ENCODE peak calls at places on chromosome 10, in six cellular contexts. One of them, this sample, is unnamed. For H3K4me1 and H3K36me3, the result is how much of the 10 kb centered on the place peaks cover.

GRCh38 chr10:117720931-117721826 is 178.6 kb downstream of the EMX2 start:
- DNase-seq in thoracic aorta: no peak
- DNase-seq in Peyer's patch: no peak
- DNase-seq in left lung: no peak
- DNase-seq in endodermal cell: peak
- DNase-seq in pancreas: no peak
- DNase-seq in this sample: no peak

GRCh38 chr10:11869743-11870460 is 46.7 kb downstream of the PROSER2 start:
- DNase-seq in thoracic aorta: no peak
- DNase-seq in Peyer's patch: no peak
- DNase-seq in left lung: no peak
- DNase-seq in endodermal cell: peak
- DNase-seq in pancreas: no peak
- DNase-seq in this sample: no peak

GRCh38 chr10:6300106-6300783 is 97.5 kb downstream of the PFKFB3 start:
- DNase-seq in thoracic aorta: no peak
- DNase-seq in Peyer's patch: peak
- DNase-seq in left lung: no peak
- DNase-seq in endodermal cell: no peak
- DNase-seq in pancreas: no peak
- DNase-seq in this sample: no peak

GRCh38 chr10:25125151-25125550 is 49.6 kb upstream of the GPR158 start:
- DNase-seq in thoracic aorta: no peak
- DNase-seq in Peyer's patch: no peak
- DNase-seq in left lung: no peak
- DNase-seq in endodermal cell: peak
- DNase-seq in pancreas: no peak
- DNase-seq in this sample: peak

GRCh38 chr10:120634629-120635028 is 177.6 kb downstream of the PLPP4 start:
- DNase-seq in thoracic aorta: no peak
- DNase-seq in Peyer's patch: no peak
- DNase-seq in left lung: no peak
- DNase-seq in endodermal cell: peak
- DNase-seq in pancreas: no peak
- DNase-seq in this sample: peak

GRCh38 chr10:78510566-78511323 is 477.1 kb downstream of the RPS24 start:
- DNase-seq in thoracic aorta: no peak
- DNase-seq in Peyer's patch: no peak
- DNase-seq in left lung: no peak
- DNase-seq in endodermal cell: no peak
- DNase-seq in pancreas: no peak
- DNase-seq in this sample: no peak

GRCh38 chr10:91206427-91206826 is 14.0 kb upstream of the PCGF5 start:
- DNase-seq in thoracic aorta: no peak
- DNase-seq in Peyer's patch: no peak
- DNase-seq in left lung: no peak
- DNase-seq in endodermal cell: peak
- DNase-seq in pancreas: no peak
- DNase-seq in this sample: no peak

GRCh38 chr10:77037735-77038411 is 599.7 kb downstream of the KCNMA1 start:
- DNase-seq in thoracic aorta: no peak
- DNase-seq in Peyer's patch: no peak
- DNase-seq in left lung: no peak
- DNase-seq in endodermal cell: no peak
- DNase-seq in pancreas: no peak
- DNase-seq in this sample: peak

GRCh38 chr10:7572435-7572834 is 94.3 kb downstream of the ITIH5 start:
- DNase-seq in thoracic aorta: no peak
- DNase-seq in Peyer's patch: no peak
- DNase-seq in left lung: no peak
- DNase-seq in endodermal cell: no peak
- DNase-seq in pancreas: no peak
- DNase-seq in this sample: no peak

GRCh38 chr10:68155615-68156205 is 46.4 kb downstream of the MYPN start:
- DNase-seq in thoracic aorta: no peak
- DNase-seq in Peyer's patch: no peak
- DNase-seq in left lung: no peak
- DNase-seq in endodermal cell: no peak
- DNase-seq in pancreas: no peak
- DNase-seq in this sample: no peak

GRCh38 chr10:68154211-68154497 is 44.9 kb downstream of the MYPN start:
- DNase-seq in thoracic aorta: no peak
- DNase-seq in Peyer's patch: no peak
- DNase-seq in left lung: no peak
- DNase-seq in endodermal cell: peak
- DNase-seq in pancreas: no peak
- DNase-seq in this sample: no peak

GRCh38 chr10:68151453-68151852 is 42.2 kb downstream of the MYPN start:
- DNase-seq in thoracic aorta: no peak
- DNase-seq in Peyer's patch: no peak
- DNase-seq in left lung: no peak
- DNase-seq in endodermal cell: no peak
- DNase-seq in pancreas: no peak
- DNase-seq in this sample: no peak

GRCh38 chr10:68156373-68157185 is 47.3 kb downstream of the MYPN start:
- DNase-seq in thoracic aorta: peak
- DNase-seq in Peyer's patch: peak
- DNase-seq in left lung: no peak
- DNase-seq in endodermal cell: peak
- DNase-seq in pancreas: no peak
- DNase-seq in this sample: peak

GRCh38 chr10:68153473-68154210 is 44.4 kb downstream of the MYPN start:
- DNase-seq in thoracic aorta: peak
- DNase-seq in Peyer's patch: no peak
- DNase-seq in left lung: no peak
- DNase-seq in endodermal cell: peak
- DNase-seq in pancreas: no peak
- DNase-seq in this sample: peak
- H3K4me3 ChIP-seq in thoracic aorta: peak
- H3K4me3 ChIP-seq in Peyer's patch: no peak
- H3K4me3 ChIP-seq in left lung: no peak
- H3K4me3 ChIP-seq in endodermal cell: no peak
- H3K4me3 ChIP-seq in pancreas: no peak
- H3K4me3 ChIP-seq in this sample: no peak

DNA sequence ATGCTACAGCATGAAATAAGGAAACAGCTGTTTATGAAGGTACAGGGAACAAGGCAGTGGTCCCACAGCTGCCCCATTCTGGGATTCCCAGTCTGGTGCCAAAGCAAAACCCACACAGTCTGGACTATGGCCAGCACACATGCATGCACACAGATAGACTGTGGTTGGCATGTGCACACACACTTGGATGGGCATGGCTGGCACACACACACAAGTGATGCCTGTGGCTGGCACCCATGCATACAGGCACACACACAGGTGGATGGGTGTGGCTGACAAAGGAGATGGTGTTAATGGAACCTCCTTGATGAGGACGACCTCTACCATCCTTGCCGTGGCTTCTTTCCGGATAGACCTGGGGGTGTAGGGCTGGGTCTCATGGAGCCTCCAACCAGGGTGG is 114.0 kb upstream of the LYZL2 start:
- DNase-seq in thoracic aorta: no peak
- DNase-seq in Peyer's patch: no peak
- DNase-seq in left lung: no peak
- DNase-seq in endodermal cell: no peak
- DNase-seq in pancreas: no peak
- DNase-seq in this sample: no peak
- H3K4me1 ChIP-seq in thoracic aorta: under half
- H3K4me1 ChIP-seq in Peyer's patch: under half
- H3K4me1 ChIP-seq in left lung: under half
- H3K4me1 ChIP-seq in endodermal cell: under half
- H3K4me1 ChIP-seq in pancreas: under half
- H3K4me1 ChIP-seq in this sample: under half

DNA sequence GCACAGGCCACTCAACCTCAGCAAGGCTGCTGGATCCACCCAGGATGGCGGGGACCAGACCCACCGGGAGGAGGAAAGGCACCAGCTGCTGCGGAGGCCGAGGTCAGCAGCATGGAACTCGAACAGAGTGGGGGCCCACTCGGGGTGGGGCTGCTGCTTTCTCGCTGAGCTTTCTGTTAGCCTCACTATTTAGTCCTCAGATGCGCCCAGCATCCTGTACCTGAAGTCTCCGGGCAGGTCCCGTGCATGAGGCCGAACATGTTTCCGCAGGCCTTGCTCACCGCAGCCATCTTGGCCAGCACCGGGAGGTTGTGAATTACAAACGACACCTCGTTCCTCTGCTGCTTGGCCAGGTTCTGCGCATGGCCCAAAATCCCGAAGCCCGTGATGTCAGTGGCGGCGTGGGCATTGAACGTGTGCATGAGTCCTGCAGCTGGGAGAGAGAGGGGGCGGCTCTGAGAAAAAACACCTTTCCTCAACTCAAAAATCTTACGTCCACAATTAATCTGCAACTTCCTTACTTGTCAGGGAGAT is 22.8 kb upstream of the PHYH start:
- DNase-seq in thoracic aorta: no peak
- DNase-seq in Peyer's patch: no peak
- DNase-seq in left lung: no peak
- DNase-seq in endodermal cell: no peak
- DNase-seq in pancreas: no peak
- DNase-seq in this sample: no peak
- H3K36me3 ChIP-seq in thoracic aorta: under half
- H3K36me3 ChIP-seq in Peyer's patch: under half
- H3K36me3 ChIP-seq in left lung: half or more
- H3K36me3 ChIP-seq in endodermal cell: half or more
- H3K36me3 ChIP-seq in pancreas: under half
- H3K36me3 ChIP-seq in this sample: half or more

GRCh38 chr10:75779276-75779675 is 347.9 kb downstream of the LRMDA start:
- DNase-seq in thoracic aorta: no peak
- DNase-seq in Peyer's patch: no peak
- DNase-seq in left lung: no peak
- DNase-seq in endodermal cell: no peak
- DNase-seq in pancreas: no peak
- DNase-seq in this sample: no peak
- H3K4me3 ChIP-seq in thoracic aorta: no peak
- H3K4me3 ChIP-seq in Peyer's patch: no peak
- H3K4me3 ChIP-seq in left lung: no peak
- H3K4me3 ChIP-seq in endodermal cell: no peak
- H3K4me3 ChIP-seq in pancreas: no peak
- H3K4me3 ChIP-seq in this sample: no peak

GRCh38 chr10:96420610-96421009 is 61.8 kb upstream of the OPALIN start:
- DNase-seq in thoracic aorta: no peak
- DNase-seq in Peyer's patch: no peak
- DNase-seq in left lung: no peak
- DNase-seq in endodermal cell: no peak
- DNase-seq in pancreas: no peak
- DNase-seq in this sample: no peak

GRCh38 chr10:96422525-96422924 is 63.7 kb upstream of the OPALIN start:
- DNase-seq in thoracic aorta: no peak
- DNase-seq in Peyer's patch: no peak
- DNase-seq in left lung: no peak
- DNase-seq in endodermal cell: no peak
- DNase-seq in pancreas: no peak
- DNase-seq in this sample: no peak

GRCh38 chr10:96418582-96418981 is 59.8 kb upstream of the OPALIN start:
- DNase-seq in thoracic aorta: no peak
- DNase-seq in Peyer's patch: no peak
- DNase-seq in left lung: no peak
- DNase-seq in endodermal cell: no peak
- DNase-seq in pancreas: no peak
- DNase-seq in this sample: no peak

GRCh38 chr10:96419351-96419750 is 60.5 kb upstream of the OPALIN start:
- DNase-seq in thoracic aorta: no peak
- DNase-seq in Peyer's patch: no peak
- DNase-seq in left lung: no peak
- DNase-seq in endodermal cell: no peak
- DNase-seq in pancreas: no peak
- DNase-seq in this sample: no peak

GRCh38 chr10:96421995-96422394 is 63.2 kb upstream of the OPALIN start:
- DNase-seq in thoracic aorta: no peak
- DNase-seq in Peyer's patch: no peak
- DNase-seq in left lung: no peak
- DNase-seq in endodermal cell: no peak
- DNase-seq in pancreas: no peak
- DNase-seq in this sample: no peak
- H3K4me1 ChIP-seq in thoracic aorta: under half
- H3K4me1 ChIP-seq in Peyer's patch: under half
- H3K4me1 ChIP-seq in left lung: under half
- H3K4me1 ChIP-seq in endodermal cell: under half
- H3K4me1 ChIP-seq in pancreas: under half
- H3K4me1 ChIP-seq in this sample: under half